ENCODE peak calls at places on chromosomes 1 and 21, in eight cellular contexts. D, K, C, Y, W, V, F and M are unnamed samples. For H3K4me1, the result is how much of the 10 kb centered on the place peaks cover.

GRCh38 chr21:26846036-26846931 is 1.1 kb upstream of the ADAMTS1 start:
- DNase-seq in D (peak), K (peak), C (peak), Y (peak), W (peak), V (peak), F (peak), M (peak)

GRCh38 chr1:20215716-20216115 is 29.4 kb upstream of the PLA2G2C start:
- DNase-seq in D (no peak), K (no peak), C (no peak), Y (no peak), W (no peak), V (no peak), F (no peak), M (no peak)

GRCh38 chr21:45828580-45829565 is 152.7 kb upstream of the COL6A1 start:
- DNase-seq in D (no peak), K (no peak), C (no peak), Y (no peak), W (peak), V (no peak), F (no peak), M (no peak)

GRCh38 chr1:234607091-234608025 is 2.6 kb downstream of the IRF2BP2 start:
- DNase-seq in D (peak), K (peak), C (peak), Y (peak), W (no peak), V (no peak), F (no peak), M (peak)

GRCh38 chr1:53334781-53335180 is 6.9 kb upstream of the LRP8 start:
- DNase-seq in D (no peak), K (no peak), C (peak), Y (no peak), W (no peak), V (no peak), F (no peak), M (peak)

GRCh38 chr1:32112800-32113375 is 5.0 kb downstream of the KPNA6 start:
- DNase-seq in D (no peak), K (no peak), C (no peak), Y (no peak), W (no peak), V (no peak), F (no peak), M (no peak)

GRCh38 chr21:32653326-32653901 is 41.2 kb upstream of the CFAP298 start:
- DNase-seq in D (no peak), K (no peak), C (no peak), Y (no peak), W (no peak), V (no peak), F (peak), M (no peak)

GRCh38 chr1:156788136-156788535 is 20.8 kb downstream of the PRCC start:
- DNase-seq in D (no peak), K (no peak), C (no peak), Y (no peak), W (no peak), V (no peak), F (no peak), M (no peak)

GRCh38 chr1:209455133-209455532 is 128.4 kb upstream of the CAMK1G start:
- DNase-seq in D (no peak), K (no peak), C (no peak), Y (no peak), W (no peak), V (no peak), F (peak), M (no peak)

GRCh38 chr21:34910396-34910795 is 138.7 kb downstream of the RUNX1 start:
- DNase-seq in D (no peak), K (no peak), C (peak), Y (no peak), W (no peak), V (no peak), F (no peak), M (no peak)

GRCh38 chr21:28516996-28517592 is 475.6 kb downstream of the LTN1 start:
- DNase-seq in D (peak), K (peak), C (peak), Y (peak), W (peak), V (peak), F (no peak), M (peak)

GRCh38 chr1:8122477-8123407 is 96.6 kb upstream of the ERRFI1 start:
- DNase-seq in D (no peak), K (no peak), C (no peak), Y (no peak), W (no peak), V (no peak), F (peak), M (no peak)

GRCh38 chr1:231407537-231408396 is 14.3 kb downstream of the EGLN1 start:
- DNase-seq in D (no peak), K (no peak), C (no peak), Y (no peak), W (peak), V (no peak), F (peak), M (no peak)
- H3K4me1 ChIP-seq in D (half or more), K (under half), C (under half), Y (under half), W (under half), V (under half), F (under half), M (under half)

DNA sequence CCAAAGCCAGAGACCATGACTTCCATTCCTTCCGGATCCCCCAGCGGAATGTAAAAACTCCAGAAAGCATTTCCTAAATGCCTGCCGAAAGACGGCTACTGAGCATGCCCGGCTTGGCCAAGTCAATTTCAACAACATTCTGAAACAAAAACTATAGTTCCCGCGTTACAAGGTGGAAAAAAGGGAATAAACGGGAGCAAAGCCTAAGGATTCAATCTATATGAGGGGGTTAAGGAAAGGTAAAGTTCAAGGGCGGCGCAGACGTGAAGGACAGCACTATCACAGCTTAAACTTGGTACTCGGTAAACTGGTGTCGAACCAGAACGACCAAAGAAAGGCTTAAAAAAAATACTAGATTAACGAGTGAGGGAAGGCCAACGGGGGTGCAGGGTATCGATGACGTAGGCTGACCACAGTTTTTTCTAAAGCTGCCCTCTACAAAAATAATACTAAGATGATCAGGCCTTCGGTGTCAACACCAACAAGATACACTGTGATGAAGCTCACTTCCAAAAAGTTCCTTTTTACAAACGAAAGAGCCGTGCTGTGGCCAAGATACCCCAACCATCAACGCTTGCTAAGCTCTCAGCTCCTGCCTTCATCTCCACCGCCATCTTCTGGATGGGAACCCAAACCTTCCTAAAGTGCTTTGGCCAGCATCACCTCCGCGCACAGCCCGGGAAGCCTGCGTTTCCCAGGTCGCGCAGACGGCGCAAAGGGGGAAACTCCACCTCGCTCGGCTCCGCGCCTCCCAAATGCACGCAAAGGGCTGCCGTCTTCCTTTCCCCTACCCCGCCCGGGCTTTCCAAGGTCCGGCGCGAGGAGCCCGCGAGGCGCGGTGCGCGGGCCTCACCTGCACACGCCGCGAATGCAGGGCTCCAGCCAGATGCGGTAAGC is 730 bp downstream of the USP48 start:
- DNase-seq in D (no peak), K (peak), C (peak), Y (no peak), W (peak), V (peak), F (peak), M (peak)
- H3K27ac ChIP-seq in D (peak), K (peak), C (peak), Y (peak), W (peak), V (peak), F (peak), M (peak)

GRCh38 chr1:23123528-23123927 is 45.1 kb downstream of the LUZP1 start:
- DNase-seq in D (no peak), K (no peak), C (no peak), Y (no peak), W (no peak), V (no peak), F (no peak), M (no peak)

GRCh38 chr1:23126200-23126599 is 42.5 kb downstream of the LUZP1 start:
- DNase-seq in D (no peak), K (no peak), C (no peak), Y (no peak), W (no peak), V (no peak), F (no peak), M (no peak)

GRCh38 chr1:23126801-23127200 is 41.9 kb downstream of the LUZP1 start:
- DNase-seq in D (no peak), K (no peak), C (no peak), Y (no peak), W (no peak), V (no peak), F (peak), M (no peak)

GRCh38 chr1:23124259-23125026 is 44.2 kb downstream of the LUZP1 start:
- DNase-seq in D (no peak), K (no peak), C (no peak), Y (no peak), W (no peak), V (no peak), F (no peak), M (no peak)

DNA sequence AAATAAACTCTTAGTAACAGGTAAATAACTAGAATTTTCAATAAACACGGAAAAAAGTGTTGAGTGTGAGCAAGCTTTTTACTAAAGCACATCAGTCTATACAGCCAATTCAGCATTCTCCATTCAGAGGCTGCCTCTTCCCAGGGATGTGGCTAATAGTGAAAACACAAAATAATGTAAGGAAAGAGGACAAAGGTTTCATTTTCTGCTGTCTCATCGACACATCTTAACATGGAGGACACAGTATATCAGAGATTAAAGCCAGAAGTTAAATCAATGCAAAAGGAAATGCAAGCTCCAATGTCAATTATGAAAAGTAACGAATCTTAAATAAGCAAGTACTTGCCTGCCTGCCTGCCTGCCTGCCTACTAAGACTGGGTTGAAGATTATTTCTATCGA is 43.2 kb downstream of the LUZP1 start:
- DNase-seq in D (no peak), K (no peak), C (no peak), Y (no peak), W (no peak), V (no peak), F (no peak), M (no peak)
- TF ChIP-seq POLR2A in D (no peak), K (no peak), C (no peak), Y (no peak), W (no peak), V (no peak), F (no peak), M (no peak)

DNA sequence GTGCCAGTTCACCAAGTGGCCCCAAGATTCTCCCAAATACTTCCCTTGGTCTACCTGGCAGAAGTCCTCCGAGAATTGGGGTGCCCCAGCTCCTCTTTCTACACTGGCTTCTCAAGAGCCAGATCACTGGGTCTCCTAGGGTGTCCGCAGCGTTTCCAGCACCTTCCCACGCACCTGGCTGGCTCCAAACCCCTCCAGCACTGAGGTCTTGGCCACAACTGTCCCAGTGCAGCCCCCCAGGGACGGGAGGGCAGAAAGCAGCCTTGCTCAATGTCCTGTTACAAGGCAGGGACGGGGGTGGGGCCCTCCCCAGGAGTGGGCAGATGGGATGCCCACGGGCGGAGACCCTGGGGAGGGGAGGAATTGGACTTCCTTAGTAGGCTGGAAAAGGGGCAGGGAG is 1.1 kb downstream of the ECE1 start:
- DNase-seq in D (no peak), K (no peak), C (no peak), Y (no peak), W (no peak), V (no peak), F (no peak), M (no peak)
- H3K4me1 ChIP-seq in D (under half), K (under half), C (half or more), Y (under half), W (half or more), V (half or more), F (under half), M (under half)

DNA sequence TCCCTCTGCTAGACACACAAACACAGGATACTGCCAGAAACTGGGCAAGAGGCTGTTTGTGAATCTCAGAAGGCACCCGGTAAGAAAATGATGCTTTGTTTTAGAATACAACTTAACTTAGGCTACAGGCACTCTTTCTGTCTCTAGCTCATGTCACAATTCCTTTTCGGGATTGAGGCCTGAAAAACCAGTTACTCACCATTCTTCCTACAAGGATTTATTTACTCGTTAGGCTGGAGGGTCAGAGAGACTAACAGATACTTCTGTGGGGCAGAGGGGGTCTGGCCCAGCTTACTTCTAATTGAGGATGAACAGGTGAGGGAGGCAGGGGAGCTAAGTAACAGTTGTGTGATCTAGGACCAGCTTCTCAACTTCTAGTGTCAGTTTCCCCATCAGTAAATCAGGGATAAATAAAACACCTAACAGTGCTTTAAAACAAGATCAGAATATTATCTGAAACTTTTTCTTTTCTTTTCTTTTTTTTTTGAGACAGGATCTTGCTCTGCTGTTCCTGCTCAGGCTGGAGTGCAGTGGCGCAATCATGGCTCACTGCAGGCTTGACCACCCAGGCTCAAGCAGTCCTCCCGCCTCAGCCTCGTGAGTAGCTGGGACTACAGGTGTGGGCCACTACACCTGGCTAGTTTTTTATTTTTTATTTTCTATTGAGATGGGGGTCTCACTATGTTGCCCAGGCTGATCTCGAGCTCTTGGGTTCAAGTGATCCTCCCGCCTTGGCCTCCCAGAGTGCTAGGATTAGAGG is 31.9 kb downstream of the NFYC start:
- DNase-seq in D (no peak), K (no peak), C (peak), Y (no peak), W (no peak), V (no peak), F (no peak), M (no peak)
- H3K27ac ChIP-seq in D (no peak), K (peak), C (peak), Y (no peak), W (no peak), V (no peak), F (no peak), M (no peak)

DNA sequence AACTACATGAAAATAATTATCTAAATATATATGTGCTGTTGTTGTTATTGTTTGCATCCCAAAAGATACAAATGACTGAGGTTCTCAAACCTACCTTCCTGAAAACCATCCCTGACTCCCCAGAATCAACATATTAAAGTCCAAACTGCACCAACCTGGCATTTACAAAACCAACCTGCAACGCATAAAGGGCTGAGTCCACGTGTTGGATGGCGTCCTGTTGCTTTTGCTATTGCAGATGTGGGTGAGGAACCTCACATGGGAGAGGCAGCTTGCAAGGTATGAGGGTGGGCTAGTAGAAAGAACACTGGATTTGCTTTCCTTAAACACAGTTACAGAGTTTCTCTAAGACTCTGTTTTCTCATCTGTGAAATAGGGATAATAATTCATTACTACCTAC is 1.5 kb upstream of the C8B start:
- DNase-seq in D (no peak), K (no peak), C (no peak), Y (no peak), W (no peak), V (no peak), F (no peak), M (no peak)
- TF ChIP-seq POLR2A in D (no peak), K (no peak), C (no peak), Y (no peak), W (no peak), V (no peak), F (no peak), M (no peak)

GRCh38 chr1:205669341-205670142 is 10.8 kb downstream of the SLC45A3 start:
- DNase-seq in D (no peak), K (no peak), C (no peak), Y (no peak), W (no peak), V (no peak), F (no peak), M (peak)

GRCh38 chr1:205668951-205669340 is 11.4 kb downstream of the SLC45A3 start:
- DNase-seq in D (no peak), K (no peak), C (no peak), Y (no peak), W (no peak), V (no peak), F (no peak), M (no peak)

GRCh38 chr1:205672395-205672889 is 7.9 kb downstream of the SLC45A3 start:
- DNase-seq in D (no peak), K (no peak), C (no peak), Y (no peak), W (no peak), V (no peak), F (no peak), M (no peak)

GRCh38 chr1:205670143-205670431 is 10.2 kb downstream of the SLC45A3 start:
- DNase-seq in D (no peak), K (no peak), C (no peak), Y (no peak), W (no peak), V (no peak), F (no peak), M (no peak)

DNA sequence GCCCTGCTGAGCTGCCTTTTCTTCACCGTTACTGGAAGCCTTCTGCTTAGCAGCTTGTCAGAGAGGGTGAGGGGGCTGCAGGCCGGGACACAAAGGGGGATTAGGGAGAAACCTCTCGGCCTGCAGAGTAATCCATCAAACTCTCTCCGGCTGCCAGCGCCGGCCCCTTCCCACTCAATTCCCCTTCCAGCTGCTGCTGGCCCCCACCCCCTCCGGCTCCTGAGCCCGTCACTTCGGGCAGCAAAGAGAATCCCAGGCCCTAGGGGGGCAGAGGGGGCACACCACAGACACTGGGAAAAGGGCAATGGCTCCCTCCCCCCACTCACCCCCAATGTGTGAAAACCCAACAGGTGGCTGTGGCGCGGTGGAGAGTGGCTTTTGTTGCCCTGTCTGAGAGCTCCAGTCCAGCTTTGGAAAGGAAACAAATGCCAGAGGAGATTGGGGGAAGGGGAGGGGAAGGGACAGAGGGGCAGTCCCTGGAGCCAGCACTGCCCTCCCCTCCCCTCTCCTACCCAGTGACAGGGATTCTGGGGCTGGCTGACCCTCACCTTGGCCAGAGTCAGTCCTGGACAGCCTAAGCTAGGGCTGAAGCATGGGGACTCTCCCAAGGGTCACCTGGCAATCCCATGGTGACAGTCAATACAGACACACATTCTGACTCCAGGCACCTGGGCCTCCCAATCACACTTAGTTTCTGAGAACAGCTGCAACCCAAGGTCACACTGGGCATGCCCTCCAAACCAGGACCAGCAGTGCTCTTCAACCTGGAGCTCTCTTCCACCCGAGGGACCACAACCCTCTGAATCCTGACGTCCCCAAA is 9.5 kb downstream of the SLC45A3 start:
- DNase-seq in D (no peak), K (no peak), C (no peak), Y (no peak), W (no peak), V (no peak), F (no peak), M (no peak)
- H3K4me1 ChIP-seq in D (under half), K (half or more), C (under half), Y (under half), W (under half), V (under half), F (under half), M (under half)